ENCODE peak calls at places on chromosome 2, in five cellular contexts. H, S, X, V and M are unnamed samples.

GRCh38 chr2:95265182-95265581 is 9.1 kb upstream of the PROM2 start:
- DNase-seq in H (no peak), S (no peak), X (no peak), V (no peak), M (no peak)

GRCh38 chr2:69505710-69506109 is 68.5 kb upstream of the NFU1 start:
- DNase-seq in H (no peak), S (no peak), X (no peak), V (no peak), M (no peak)

GRCh38 chr2:145682536-145683157 is 1162.7 kb upstream of the ZEB2 start:
- DNase-seq in H (peak; percentile 9), S (no peak), X (no peak), V (no peak), M (no peak)

GRCh38 chr2:202632682-202633081 is 2.1 kb upstream of the FAM117B start:
- DNase-seq in H (peak; percentile 25), S (no peak), X (peak; percentile 83), V (no peak), M (no peak)

GRCh38 chr2:237497009-237497819 is 10.2 kb downstream of the MLPH start:
- DNase-seq in H (no peak), S (no peak), X (peak; percentile 34), V (peak; percentile 61), M (no peak)

GRCh38 chr2:233042549-233042948 is 10.1 kb downstream of the NEU2 start:
- DNase-seq in H (no peak), S (no peak), X (peak; percentile 61), V (no peak), M (no peak)

GRCh38 chr2:113795405-113795920 is 39.0 kb upstream of the SLC35F5 start:
- DNase-seq in H (no peak), S (no peak), X (no peak), V (no peak), M (no peak)

GRCh38 chr2:24818721-24819167 is 25.5 kb downstream of the CENPO start:
- DNase-seq in H (peak; percentile 31), S (no peak), X (peak; percentile 70), V (no peak), M (no peak)

GRCh38 chr2:50951416-50951815 is 80.5 kb downstream of the NRXN1 start:
- DNase-seq in H (peak; percentile 5), S (no peak), X (no peak), V (no peak), M (no peak)

GRCh38 chr2:176527141-176527901 is 258.1 kb downstream of the MTX2 start:
- DNase-seq in H (no peak), S (no peak), X (no peak), V (no peak), M (no peak)

GRCh38 chr2:11722249-11723060 is 24.0 kb upstream of the LPIN1 start:
- DNase-seq in H (no peak), S (no peak), X (no peak), V (no peak), M (no peak)

GRCh38 chr2:122340246-122340645 is 584.8 kb downstream of the TSN start:
- DNase-seq in H (no peak), S (no peak), X (no peak), V (no peak), M (no peak)

GRCh38 chr2:169172076-169172735 is 102.8 kb downstream of the DHRS9 start:
- DNase-seq in H (no peak), S (no peak), X (no peak), V (no peak), M (no peak)

GRCh38 chr2:186852508-186852907 is 3.5 kb upstream of the ZSWIM2 start:
- DNase-seq in H (no peak), S (no peak), X (no peak), V (no peak), M (no peak)

GRCh38 chr2:219902870-219903269 is 275.4 kb downstream of the SLC4A3 start:
- DNase-seq in H (no peak), S (no peak), X (no peak), V (no peak), M (no peak)

GRCh38 chr2:176944998-176945397 is 267.6 kb upstream of the HNRNPA3 start:
- DNase-seq in H (no peak), S (no peak), X (no peak), V (no peak), M (no peak)

GRCh38 chr2:191836853-191837769 is 9.8 kb downstream of the CAVIN2 start:
- DNase-seq in H (peak; percentile 33), S (no peak), X (no peak), V (peak; percentile 73), M (no peak)

GRCh38 chr2:402721-403120 is 114.8 kb upstream of the ALKAL2 start:
- DNase-seq in H (no peak), S (no peak), X (no peak), V (no peak), M (no peak)

GRCh38 chr2:63734510-63734909 is 107.2 kb upstream of the UGP2 start:
- DNase-seq in H (peak; percentile 76), S (no peak), X (no peak), V (no peak), M (no peak)

GRCh38 chr2:99537910-99538485 is 48.2 kb upstream of the REV1 start:
- DNase-seq in H (no peak), S (no peak), X (no peak), V (no peak), M (no peak)

GRCh38 chr2:232927793-232928563 is 57.9 kb downstream of the SNORC start:
- DNase-seq in H (no peak), S (no peak), X (no peak), V (no peak), M (no peak)

GRCh38 chr2:149613712-149614111 is 26.1 kb upstream of the MMADHC start:
- DNase-seq in H (peak; percentile 25), S (no peak), X (no peak), V (no peak), M (peak; percentile 68)

GRCh38 chr2:225637199-225637598 is 237.7 kb downstream of the NYAP2 start:
- DNase-seq in H (peak; percentile 5), S (no peak), X (no peak), V (no peak), M (no peak)

GRCh38 chr2:98445708-98446577 is 1.3 kb downstream of the INPP4A start:
- DNase-seq in H (no peak), S (no peak), X (no peak), V (no peak), M (no peak)

GRCh38 chr2:240964854-240965295 is 33.5 kb upstream of the SNED1 start:
- DNase-seq in H (no peak), S (no peak), X (peak; percentile 77), V (no peak), M (no peak)

GRCh38 chr2:40168546-40168945 is 283.3 kb downstream of the SLC8A1 start:
- DNase-seq in H (no peak), S (no peak), X (no peak), V (no peak), M (no peak)

GRCh38 chr2:115303-115702 is 69.0 kb upstream of the FAM110C start:
- DNase-seq in H (no peak), S (peak; percentile 26), X (no peak), V (no peak), M (no peak)

GRCh38 chr2:141062016-141062415 is 1068.8 kb downstream of the LRP1B start:
- DNase-seq in H (no peak), S (no peak), X (no peak), V (no peak), M (no peak)

GRCh38 chr2:169507698-169508097 is 1.8 kb upstream of the KLHL41 start:
- DNase-seq in H (peak; percentile 85), S (no peak), X (no peak), V (no peak), M (no peak)

GRCh38 chr2:88885679-88886402 is 194.4 kb downstream of the RPIA start:
- DNase-seq in H (no peak), S (no peak), X (no peak), V (no peak), M (no peak)

GRCh38 chr2:227160164-227160563 is 3.8 kb downstream of the COL4A4 start:
- DNase-seq in H (no peak), S (no peak), X (no peak), V (no peak), M (no peak)
- H3K27ac ChIP-seq in H (no peak overlapping the region), S (no peak overlapping the region), X (no peak overlapping the region), V (no peak overlapping the region), M (no peak overlapping the region)

DNA sequence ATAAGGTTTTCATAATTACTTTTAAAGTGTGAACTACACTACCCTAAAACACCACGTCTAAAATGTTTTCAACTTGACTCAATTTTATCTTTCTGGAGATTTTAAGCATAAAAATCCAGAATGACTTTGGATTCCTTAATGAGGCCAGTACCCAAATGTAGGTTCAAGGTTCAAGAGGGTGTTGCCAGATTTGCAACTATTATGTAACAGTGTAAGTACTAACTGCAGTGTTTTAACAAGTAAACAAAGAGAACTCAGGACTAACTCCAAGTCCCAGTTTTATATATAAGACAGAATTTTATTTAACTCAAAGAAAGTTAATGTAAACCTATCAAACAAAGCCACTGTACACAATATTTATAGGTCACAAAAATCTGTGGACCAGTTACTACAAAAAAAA is 5.7 kb downstream of the HIBCH start:
- DNase-seq in H (no peak), S (no peak), X (no peak), V (no peak), M (no peak)
- H3K27me3 ChIP-seq in H (no peaks in the 10 kb centered on the region), S (no peaks in the 10 kb centered on the region), X (no peaks in the 10 kb centered on the region), V (no peaks in the 10 kb centered on the region), M (no peaks in the 10 kb centered on the region)

DNA sequence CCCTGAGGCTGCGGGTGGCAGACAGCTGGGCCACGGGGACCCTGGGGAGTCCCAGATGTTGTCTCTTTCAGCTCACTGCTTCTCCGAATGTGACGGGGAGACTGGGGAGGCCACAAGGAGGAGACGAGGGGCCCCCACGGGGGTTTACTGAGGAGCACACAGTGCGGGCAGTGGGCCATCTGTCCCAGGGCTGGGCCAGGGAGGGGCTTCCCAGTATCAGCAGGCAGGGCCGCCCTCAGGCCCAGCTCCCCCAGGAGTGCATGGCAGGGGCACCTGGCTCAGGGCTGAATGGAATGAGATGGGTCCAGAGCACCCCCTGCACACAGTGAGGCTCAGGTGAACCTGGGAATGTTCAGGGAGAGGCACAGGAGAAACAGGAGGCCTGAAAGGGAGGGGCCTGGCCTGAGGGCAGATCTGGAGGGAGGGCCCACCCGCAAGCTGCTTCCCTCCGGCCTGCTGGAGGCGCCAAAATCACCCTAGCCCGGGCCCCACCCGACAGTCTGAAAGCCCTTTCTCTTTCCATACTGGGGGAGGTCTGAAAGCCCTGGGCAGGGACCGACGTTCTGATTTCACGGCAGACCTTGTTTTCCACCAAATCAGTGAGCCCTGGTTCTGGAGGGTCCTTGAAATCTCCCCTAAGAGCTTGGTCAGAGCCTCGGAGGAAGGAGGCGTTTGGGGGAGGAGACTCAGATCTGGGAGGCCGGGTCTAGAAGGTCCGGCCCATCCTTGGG is 35.5 kb upstream of the PTMA start:
- DNase-seq in H (peak; percentile 60), S (peak; percentile 79), X (no peak), V (peak; percentile 85), M (no peak)
- H3K27ac ChIP-seq in H (peak overlapping the region; percentile 66), S (peak overlapping the region; percentile 93), X (no peak overlapping the region), V (peak overlapping the region; percentile 94), M (no peak overlapping the region)

GRCh38 chr2:239589855-239590254 is 189.0 kb upstream of the HDAC4 start:
- DNase-seq in H (no peak), S (no peak), X (peak; percentile 67), V (no peak), M (no peak)
- H3K27me3 ChIP-seq in H (no peaks in the 10 kb centered on the region), S (no peaks in the 10 kb centered on the region), X (no peaks in the 10 kb centered on the region), V (no peaks in the 10 kb centered on the region), M (no peaks in the 10 kb centered on the region)